ENCODE peak calls at places on chromosome 17, in eight cellular contexts. One of them, this sample, is unnamed. For H3K4me1, the result is how much of the 10 kb centered on the place peaks cover.

GRCh38 chr17:80416940-80417293 is 1.9 kb downstream of the ENDOV start:
- DNase-seq in heart left ventricle: no peak
- DNase-seq in H1: no peak
- DNase-seq in sigmoid colon: no peak
- DNase-seq in thyroid gland: no peak
- DNase-seq in transverse colon: no peak
- DNase-seq in suprapubic skin: no peak
- DNase-seq in GM12878: no peak
- DNase-seq in this sample: no peak

GRCh38 chr17:13704333-13704732 is 102.6 kb upstream of the HS3ST3A1 start:
- DNase-seq in transverse colon: no peak
- DNase-seq in H1: no peak
- DNase-seq in sigmoid colon: no peak
- DNase-seq in thyroid gland: no peak
- DNase-seq in heart left ventricle: no peak
- DNase-seq in GM12878: no peak
- DNase-seq in suprapubic skin: no peak
- DNase-seq in this sample: no peak

GRCh38 chr17:28326114-28326513 is 7.1 kb downstream of the TMEM97 start:
- DNase-seq in heart left ventricle: no peak
- DNase-seq in thyroid gland: no peak
- DNase-seq in sigmoid colon: peak
- DNase-seq in GM12878: no peak
- DNase-seq in H1: peak
- DNase-seq in suprapubic skin: no peak
- DNase-seq in transverse colon: peak
- DNase-seq in this sample: no peak

GRCh38 chr17:1180434-1180742 is 607 bp upstream of the ABR start:
- DNase-seq in heart left ventricle: no peak
- DNase-seq in sigmoid colon: no peak
- DNase-seq in GM12878: no peak
- DNase-seq in suprapubic skin: no peak
- DNase-seq in thyroid gland: no peak
- DNase-seq in H1: no peak
- DNase-seq in transverse colon: no peak
- DNase-seq in this sample: no peak

GRCh38 chr17:17783825-17784598 is 52.8 kb downstream of the SREBF1 start:
- DNase-seq in heart left ventricle: peak
- DNase-seq in thyroid gland: peak
- DNase-seq in suprapubic skin: no peak
- DNase-seq in sigmoid colon: no peak
- DNase-seq in transverse colon: peak
- DNase-seq in H1: no peak
- DNase-seq in GM12878: peak
- DNase-seq in this sample: no peak

GRCh38 chr17:32019228-32019627 is 12.0 kb downstream of the LRRC37B start:
- DNase-seq in thyroid gland: no peak
- DNase-seq in heart left ventricle: no peak
- DNase-seq in suprapubic skin: no peak
- DNase-seq in transverse colon: no peak
- DNase-seq in H1: no peak
- DNase-seq in GM12878: no peak
- DNase-seq in sigmoid colon: no peak
- DNase-seq in this sample: no peak

GRCh38 chr17:50128441-50129302 is 1.3 kb downstream of the SAMD14 start:
- DNase-seq in H1: peak
- DNase-seq in transverse colon: no peak
- DNase-seq in suprapubic skin: no peak
- DNase-seq in heart left ventricle: no peak
- DNase-seq in GM12878: no peak
- DNase-seq in sigmoid colon: no peak
- DNase-seq in thyroid gland: no peak
- DNase-seq in this sample: no peak

GRCh38 chr17:17304521-17304985 is 1.4 kb downstream of the NT5M start:
- DNase-seq in transverse colon: no peak
- DNase-seq in heart left ventricle: no peak
- DNase-seq in suprapubic skin: no peak
- DNase-seq in sigmoid colon: no peak
- DNase-seq in GM12878: no peak
- DNase-seq in thyroid gland: no peak
- DNase-seq in H1: no peak
- DNase-seq in this sample: no peak

GRCh38 chr17:56176101-56176500 is 22.8 kb downstream of the ANKFN1 start:
- DNase-seq in GM12878: no peak
- DNase-seq in sigmoid colon: no peak
- DNase-seq in thyroid gland: no peak
- DNase-seq in transverse colon: no peak
- DNase-seq in heart left ventricle: no peak
- DNase-seq in suprapubic skin: no peak
- DNase-seq in H1: no peak
- DNase-seq in this sample: no peak

GRCh38 chr17:17078832-17079231 is 36.6 kb downstream of the MPRIP start:
- DNase-seq in heart left ventricle: no peak
- DNase-seq in sigmoid colon: peak
- DNase-seq in thyroid gland: no peak
- DNase-seq in H1: no peak
- DNase-seq in transverse colon: peak
- DNase-seq in GM12878: no peak
- DNase-seq in suprapubic skin: no peak
- DNase-seq in this sample: no peak

GRCh38 chr17:4988168-4988567 is 693 bp upstream of the CAMTA2 start:
- DNase-seq in sigmoid colon: no peak
- DNase-seq in H1: no peak
- DNase-seq in thyroid gland: no peak
- DNase-seq in GM12878: no peak
- DNase-seq in suprapubic skin: no peak
- DNase-seq in heart left ventricle: peak
- DNase-seq in transverse colon: no peak
- DNase-seq in this sample: no peak

GRCh38 chr17:44077595-44077909 is 7.0 kb downstream of the G6PC3 start:
- DNase-seq in suprapubic skin: no peak
- DNase-seq in thyroid gland: no peak
- DNase-seq in sigmoid colon: no peak
- DNase-seq in GM12878: no peak
- DNase-seq in heart left ventricle: no peak
- DNase-seq in H1: no peak
- DNase-seq in transverse colon: no peak
- DNase-seq in this sample: no peak
- H3K4me1 ChIP-seq in suprapubic skin: under half
- H3K4me1 ChIP-seq in thyroid gland: under half
- H3K4me1 ChIP-seq in sigmoid colon: under half
- H3K4me1 ChIP-seq in GM12878: under half
- H3K4me1 ChIP-seq in heart left ventricle: under half
- H3K4me1 ChIP-seq in H1: under half
- H3K4me1 ChIP-seq in transverse colon: under half
- H3K4me1 ChIP-seq in this sample: under half

GRCh38 chr17:48106802-48107136 is 797 bp upstream of the SNX11 start:
- DNase-seq in sigmoid colon: no peak
- DNase-seq in heart left ventricle: no peak
- DNase-seq in H1: no peak
- DNase-seq in transverse colon: no peak
- DNase-seq in GM12878: no peak
- DNase-seq in thyroid gland: no peak
- DNase-seq in suprapubic skin: no peak
- DNase-seq in this sample: no peak

GRCh38 chr17:48103379-48103715 is 2.1 kb upstream of the CBX1 start:
- DNase-seq in heart left ventricle: no peak
- DNase-seq in sigmoid colon: peak
- DNase-seq in H1: no peak
- DNase-seq in transverse colon: no peak
- DNase-seq in suprapubic skin: no peak
- DNase-seq in thyroid gland: no peak
- DNase-seq in GM12878: no peak
- DNase-seq in this sample: no peak

GRCh38 chr17:48110722-48111121 is 3.2 kb downstream of the SNX11 start:
- DNase-seq in suprapubic skin: no peak
- DNase-seq in transverse colon: no peak
- DNase-seq in thyroid gland: no peak
- DNase-seq in sigmoid colon: no peak
- DNase-seq in H1: no peak
- DNase-seq in heart left ventricle: no peak
- DNase-seq in GM12878: no peak
- DNase-seq in this sample: no peak

GRCh38 chr17:48104440-48104839 is 3.1 kb upstream of the SNX11 start:
- DNase-seq in heart left ventricle: no peak
- DNase-seq in sigmoid colon: no peak
- DNase-seq in GM12878: no peak
- DNase-seq in H1: no peak
- DNase-seq in suprapubic skin: no peak
- DNase-seq in thyroid gland: no peak
- DNase-seq in transverse colon: no peak
- DNase-seq in this sample: no peak

GRCh38 chr17:48107137-48108055 is at the start of gene SNX11:
- DNase-seq in thyroid gland: peak
- DNase-seq in heart left ventricle: peak
- DNase-seq in transverse colon: peak
- DNase-seq in sigmoid colon: peak
- DNase-seq in GM12878: no peak
- DNase-seq in H1: peak
- DNase-seq in suprapubic skin: peak
- DNase-seq in this sample: peak
- TF ChIP-seq POLR2A in thyroid gland: no peak
- TF ChIP-seq POLR2A in heart left ventricle: peak
- TF ChIP-seq POLR2A in transverse colon: peak
- TF ChIP-seq POLR2A in sigmoid colon: peak
- TF ChIP-seq POLR2A in GM12878: peak
- TF ChIP-seq POLR2A in H1: no peak
- TF ChIP-seq POLR2A in suprapubic skin: no peak
- TF ChIP-seq POLR2A in this sample: peak

GRCh38 chr17:2705263-2705662 is 6.3 kb downstream of the CLUH start:
- DNase-seq in suprapubic skin: peak
- DNase-seq in sigmoid colon: peak
- DNase-seq in heart left ventricle: no peak
- DNase-seq in GM12878: no peak
- DNase-seq in transverse colon: no peak
- DNase-seq in thyroid gland: no peak
- DNase-seq in H1: no peak
- DNase-seq in this sample: no peak

GRCh38 chr17:2706911-2707510 is 4.6 kb downstream of the CLUH start:
- DNase-seq in thyroid gland: no peak
- DNase-seq in sigmoid colon: peak
- DNase-seq in heart left ventricle: no peak
- DNase-seq in GM12878: no peak
- DNase-seq in suprapubic skin: no peak
- DNase-seq in transverse colon: no peak
- DNase-seq in H1: no peak
- DNase-seq in this sample: no peak

GRCh38 chr17:2704890-2705248 is 6.7 kb downstream of the CLUH start:
- DNase-seq in thyroid gland: no peak
- DNase-seq in suprapubic skin: peak
- DNase-seq in transverse colon: no peak
- DNase-seq in sigmoid colon: peak
- DNase-seq in H1: no peak
- DNase-seq in heart left ventricle: no peak
- DNase-seq in GM12878: no peak
- DNase-seq in this sample: no peak

GRCh38 chr17:2707721-2708584 is 3.6 kb downstream of the CLUH start:
- DNase-seq in H1: peak
- DNase-seq in transverse colon: peak
- DNase-seq in heart left ventricle: peak
- DNase-seq in thyroid gland: peak
- DNase-seq in sigmoid colon: peak
- DNase-seq in GM12878: no peak
- DNase-seq in suprapubic skin: no peak
- DNase-seq in this sample: no peak

DNA sequence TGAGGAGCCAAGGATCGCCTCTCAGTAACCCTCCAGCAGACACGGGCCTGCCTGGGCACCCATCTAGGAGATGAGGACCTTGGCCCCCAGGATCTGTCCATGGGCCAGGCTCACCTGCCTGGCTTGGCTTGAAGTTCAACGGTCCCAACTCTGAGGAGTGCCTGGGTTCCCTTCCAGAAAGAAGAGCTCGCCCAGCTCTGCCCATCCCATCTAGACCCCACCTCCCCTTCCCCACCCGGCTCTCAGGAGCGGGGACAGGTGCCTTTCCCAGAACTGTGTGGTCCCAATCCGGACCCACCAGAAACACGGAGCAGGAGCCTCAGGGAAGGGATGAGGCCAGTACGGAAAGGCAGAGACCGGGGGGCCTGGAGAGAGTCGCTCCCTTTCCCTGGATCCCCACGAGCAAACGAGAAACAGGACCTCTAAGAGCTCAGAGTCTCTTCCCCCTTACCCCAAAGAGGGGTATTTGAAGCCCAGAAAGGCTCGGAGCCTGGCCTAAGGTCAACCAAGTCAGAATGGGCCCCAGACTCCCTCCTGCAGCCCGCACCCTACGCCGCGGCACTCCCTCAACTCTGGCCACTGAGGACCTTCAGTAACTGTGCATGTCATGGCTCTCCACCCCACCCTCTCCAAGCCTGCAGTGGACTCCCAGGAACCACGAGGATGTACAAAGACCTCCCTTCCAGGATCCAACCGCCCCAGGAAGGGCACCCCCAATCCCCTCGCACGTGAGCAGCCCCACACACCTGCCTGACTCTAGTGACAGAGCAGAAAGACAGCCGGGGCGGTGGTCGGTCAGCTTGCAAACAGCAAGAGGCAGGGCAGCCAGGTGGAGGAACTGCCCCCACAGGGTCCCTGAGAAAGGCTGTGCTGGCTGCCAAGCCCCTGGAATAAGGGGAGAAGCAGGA is 5.4 kb downstream of the CLUH start:
- DNase-seq in suprapubic skin: peak
- DNase-seq in GM12878: no peak
- DNase-seq in heart left ventricle: no peak
- DNase-seq in sigmoid colon: peak
- DNase-seq in thyroid gland: no peak
- DNase-seq in transverse colon: no peak
- DNase-seq in H1: no peak
- DNase-seq in this sample: no peak
- H3K4me1 ChIP-seq in suprapubic skin: half or more
- H3K4me1 ChIP-seq in GM12878: under half
- H3K4me1 ChIP-seq in heart left ventricle: under half
- H3K4me1 ChIP-seq in sigmoid colon: under half
- H3K4me1 ChIP-seq in thyroid gland: under half
- H3K4me1 ChIP-seq in transverse colon: under half
- H3K4me1 ChIP-seq in H1: under half
- H3K4me1 ChIP-seq in this sample: under half

DNA sequence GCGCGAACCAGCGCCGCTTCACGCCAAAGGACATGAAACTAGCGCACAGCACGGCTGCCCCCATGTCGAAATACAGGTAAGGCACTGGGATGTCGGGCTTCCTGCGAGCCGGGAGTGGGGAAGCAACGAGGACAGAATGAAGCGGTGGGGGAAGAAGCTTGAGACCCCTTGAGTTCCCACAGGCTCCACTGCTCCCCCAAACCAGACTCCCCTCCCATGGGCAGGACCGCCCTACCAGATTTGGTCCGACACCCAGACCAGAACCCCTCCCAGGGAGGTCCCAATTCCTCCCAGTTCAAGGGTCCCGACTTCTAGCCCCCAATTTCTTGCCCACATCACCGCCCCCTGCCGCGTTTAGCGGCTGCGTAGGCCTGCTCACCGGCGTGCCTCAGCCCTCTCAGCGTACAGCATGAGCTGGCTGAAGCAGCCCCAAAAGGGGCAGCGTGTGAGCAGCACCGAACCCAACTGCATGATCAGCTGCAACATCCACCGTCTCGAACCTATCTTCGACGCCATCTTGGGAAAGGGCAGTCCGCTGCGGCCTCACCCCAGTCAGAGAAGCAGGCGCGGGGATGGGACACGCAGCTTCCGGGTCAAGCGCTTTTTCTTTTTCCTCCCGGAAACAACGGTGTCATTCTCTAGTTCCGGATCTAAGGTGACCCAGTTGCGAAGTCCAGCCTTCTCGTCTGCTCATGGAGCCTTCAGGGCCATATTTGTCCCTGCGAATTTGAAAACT is at the start of gene TMEM101:
- DNase-seq in GM12878: peak
- DNase-seq in H1: peak
- DNase-seq in suprapubic skin: peak
- DNase-seq in transverse colon: peak
- DNase-seq in sigmoid colon: peak
- DNase-seq in heart left ventricle: peak
- DNase-seq in thyroid gland: peak
- DNase-seq in this sample: peak
- TF ChIP-seq POLR2A in GM12878: peak
- TF ChIP-seq POLR2A in H1: peak
- TF ChIP-seq POLR2A in suprapubic skin: no peak
- TF ChIP-seq POLR2A in transverse colon: peak
- TF ChIP-seq POLR2A in sigmoid colon: no peak
- TF ChIP-seq POLR2A in heart left ventricle: peak
- TF ChIP-seq POLR2A in thyroid gland: no peak
- TF ChIP-seq POLR2A in this sample: peak

This sample was measured in esophagus squamous epithelium.